ENCODE peak calls at places on chromosome 7, in ten cellular contexts. G is adrenal gland; K is SK-N-SH; T is CD8-positive, alpha-beta T cell; V is tibial nerve; P is colonic mucosa; H is psoas muscle; D is neural progenitor cell; W is spleen; Z is ovary. A is an unnamed sample.

GRCh38 chr7:36739351-36739750 is 15.1 kb upstream of the AOAH start:
- DNase-seq in G (no peak), K (no peak), T (no peak), V (no peak), P (no peak), H (no peak), D (no peak), W (no peak), Z (no peak), A (no peak)

GRCh38 chr7:43701502-43701859 is 27.8 kb downstream of the COA1 start:
- DNase-seq in G (no peak), K (no peak), T (no peak), V (no peak), P (no peak), H (no peak), D (no peak), W (no peak), Z (no peak), A (no peak)

GRCh38 chr7:83211685-83212084 is 49.0 kb upstream of the PCLO start:
- DNase-seq in G (no peak), K (no peak), T (no peak), V (no peak), P (no peak), H (no peak), D (no peak), W (no peak), Z (no peak), A (no peak)

GRCh38 chr7:112572669-112573301 is 92.0 kb downstream of the LSMEM1 start:
- DNase-seq in G (no peak), K (no peak), T (no peak), V (no peak), P (peak; percentile 80), H (no peak), D (no peak), W (no peak), Z (no peak), A (no peak)

GRCh38 chr7:137879357-137880158 is 32.8 kb upstream of the DGKI start:
- DNase-seq in G (no peak), K (no peak), T (no peak), V (no peak), P (no peak), H (peak; percentile 50), D (peak; percentile 47), W (peak; percentile 70), Z (no peak), A (no peak)

GRCh38 chr7:143217806-143218205 is 4.0 kb upstream of the TAS2R40 start:
- DNase-seq in G (no peak), K (no peak), T (no peak), V (no peak), P (no peak), H (no peak), D (no peak), W (no peak), Z (no peak), A (no peak)

GRCh38 chr7:116628971-116629586 is 42.9 kb upstream of the MET start:
- DNase-seq in G (no peak), K (no peak), T (no peak), V (no peak), P (no peak), H (no peak), D (no peak), W (no peak), Z (no peak), A (no peak)

GRCh38 chr7:31948041-31948440 is 122.2 kb downstream of the PDE1C start:
- DNase-seq in G (no peak), K (no peak), T (no peak), V (no peak), P (no peak), H (no peak), D (no peak), W (no peak), Z (no peak), A (peak; percentile 4)

GRCh38 chr7:86645676-86646276 is 2.1 kb downstream of the GRM3 start:
- DNase-seq in G (no peak), K (peak; percentile 8), T (no peak), V (no peak), P (no peak), H (no peak), D (no peak), W (no peak), Z (no peak), A (no peak)

GRCh38 chr7:27241189-27242045 is 1.2 kb upstream of the EVX1 start:
- DNase-seq in G (no peak), K (no peak), T (no peak), V (no peak), P (no peak), H (no peak), D (peak; percentile 73), W (no peak), Z (no peak), A (no peak)

GRCh38 chr7:27242046-27242579 is 489 bp upstream of the EVX1 start:
- DNase-seq in G (no peak), K (no peak), T (no peak), V (no peak), P (no peak), H (no peak), D (peak; percentile 24), W (no peak), Z (no peak), A (no peak)

GRCh38 chr7:27238979-27239779 is 3.4 kb upstream of the EVX1 start:
- DNase-seq in G (no peak), K (peak; percentile 79), T (no peak), V (no peak), P (no peak), H (no peak), D (peak; percentile 63), W (no peak), Z (no peak), A (no peak)

GRCh38 chr7:27237735-27238334 is 4.8 kb upstream of the EVX1 start:
- DNase-seq in G (no peak), K (no peak), T (no peak), V (no peak), P (no peak), H (no peak), D (no peak), W (no peak), Z (no peak), A (no peak)

DNA sequence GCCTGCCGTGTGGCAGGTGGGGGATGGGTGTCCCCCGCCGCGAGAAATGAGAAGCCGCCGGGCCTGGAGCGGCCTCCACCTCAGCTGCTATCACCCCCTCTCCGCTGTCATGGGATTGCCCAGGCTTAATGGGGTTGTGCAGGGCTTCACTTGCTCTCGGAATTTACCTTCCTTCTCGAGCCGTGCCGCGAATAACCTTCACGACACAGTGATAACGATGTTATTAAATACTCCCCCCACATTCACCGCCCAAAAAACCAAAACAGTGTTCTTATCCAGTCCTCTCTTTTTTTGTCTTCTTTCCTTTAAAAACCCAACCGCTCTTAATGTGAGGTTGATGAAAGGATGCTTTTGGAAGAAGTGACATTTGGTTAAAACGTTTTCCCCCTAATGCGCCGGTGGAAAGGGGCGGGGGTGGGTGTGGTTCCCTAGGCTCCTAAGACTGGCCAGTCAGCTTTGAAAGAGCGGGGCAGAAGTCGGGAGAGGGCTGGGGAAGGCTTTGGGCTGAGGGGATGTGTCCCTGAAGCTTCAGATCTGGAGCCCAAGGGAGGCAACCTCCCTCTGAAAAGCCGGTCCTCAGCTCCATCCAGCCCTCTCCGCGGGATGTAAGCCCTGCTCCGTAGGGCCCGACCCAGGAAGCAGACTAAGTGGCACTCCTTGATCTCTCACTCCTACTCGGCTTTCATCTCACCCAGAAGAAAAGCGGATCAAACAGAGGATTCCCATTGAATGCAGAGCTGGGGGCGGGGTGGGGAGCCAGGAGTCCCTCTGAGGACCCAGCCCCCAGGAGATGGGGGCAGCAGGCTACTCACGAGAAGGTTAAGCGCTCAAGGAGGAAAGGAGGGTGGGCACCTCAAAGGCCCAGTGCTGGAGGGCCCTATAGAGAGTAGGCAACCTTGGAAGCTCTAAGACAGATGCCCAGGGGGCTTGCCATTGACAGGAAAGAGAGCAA is 2.5 kb upstream of the EVX1 start:
- DNase-seq in G (no peak), K (no peak), T (no peak), V (no peak), P (no peak), H (no peak), D (peak; percentile 35), W (no peak), Z (no peak), A (no peak)
- H3K4me3 ChIP-seq in G (no peak overlapping the region), K (no peak overlapping the region), T (no peak overlapping the region), V (peak overlapping the region; percentile 29), P (no peak overlapping the region), H (peak overlapping the region; percentile 48), D (peak overlapping the region; percentile 45), W (no peak overlapping the region), Z (no peak overlapping the region), A (no peak overlapping the region)

DNA sequence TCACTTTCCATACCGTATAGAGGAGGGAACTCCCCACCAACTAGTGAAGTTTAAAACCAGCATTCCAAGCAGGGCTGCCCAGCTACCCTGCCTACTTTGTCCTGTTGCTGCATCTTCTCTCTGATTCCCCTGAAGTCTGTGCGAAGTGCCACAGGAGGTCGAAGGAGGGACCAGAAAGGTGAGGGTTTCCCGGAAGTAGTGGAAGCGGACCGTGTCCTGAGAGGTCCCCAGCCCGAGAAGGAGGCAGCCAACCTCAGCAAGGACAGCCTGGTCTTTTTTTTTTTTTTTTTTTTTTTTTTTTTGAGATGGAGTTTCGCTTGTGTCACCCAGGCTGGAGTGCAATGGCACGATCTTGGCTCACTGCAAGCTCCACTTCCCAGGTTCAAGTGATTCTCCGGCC is 671.9 kb upstream of the GALNT17 start:
- DNase-seq in G (no peak), K (no peak), T (no peak), V (no peak), P (no peak), H (no peak), D (no peak), W (no peak), Z (no peak), A (no peak)
- H3K4me1 ChIP-seq in G (peaks cover 8% of the 10 kb centered on the region), K (no peaks in the 10 kb centered on the region), T (peaks cover 6% of the 10 kb centered on the region), V (peaks cover 20% of the 10 kb centered on the region), P (no peaks in the 10 kb centered on the region), H (no peaks in the 10 kb centered on the region), D (peaks cover 8% of the 10 kb centered on the region), W (no peaks in the 10 kb centered on the region), Z (peaks cover 3% of the 10 kb centered on the region), A (no peaks in the 10 kb centered on the region)

GRCh38 chr7:97026705-97027426 is 2.2 kb upstream of the DLX5 start:
- DNase-seq in G (no peak), K (no peak), T (no peak), V (no peak), P (no peak), H (no peak), D (peak; percentile 27), W (no peak), Z (no peak), A (no peak)
- H3K27me3 ChIP-seq in G (peaks cover 43% of the 10 kb centered on the region), K (peaks cover 22% of the 10 kb centered on the region), T (peaks cover 48% of the 10 kb centered on the region), V (peaks cover 52% of the 10 kb centered on the region), P (peaks cover 50% of the 10 kb centered on the region), H (peaks cover 43% of the 10 kb centered on the region), D (peaks cover 99% of the 10 kb centered on the region), W (no peaks in the 10 kb centered on the region), Z (no peaks in the 10 kb centered on the region), A (no peaks in the 10 kb centered on the region)

GRCh38 chr7:73351447-73352167 is 23.6 kb downstream of the FKBP6 start:
- DNase-seq in G (no peak), K (no peak), T (no peak), V (no peak), P (no peak), H (no peak), D (no peak), W (peak; percentile 4), Z (no peak), A (no peak)
- H3K4me3 ChIP-seq in G (no peak overlapping the region), K (no peak overlapping the region), T (no peak overlapping the region), V (no peak overlapping the region), P (no peak overlapping the region), H (no peak overlapping the region), D (no peak overlapping the region), W (no peak overlapping the region), Z (no peak overlapping the region), A (no peak overlapping the region)